ENCODE peak calls at places on chromosome 14, in four cellular contexts. Y is IMR-90, K is GM12865, S is AG04449. Z is an unnamed sample.
A peak's percentile ranks its signal among the peaks of the same experiment; 100 is the strongest.

GRCh38 chr14:75283884-75284563 is 5.4 kb downstream of the FOS start:
- DNase-seq in Y (peak; percentile 51), K (no peak), S (no peak), Z (no peak)

GRCh38 chr14:59427653-59428578 is 37.3 kb downstream of the GPR135 start:
- DNase-seq in Y (no peak), K (no peak), S (no peak), Z (no peak)

GRCh38 chr14:93997933-93998870 is 1.1 kb downstream of the CCDC197 start:
- DNase-seq in Y (no peak), K (no peak), S (no peak), Z (no peak)

GRCh38 chr14:62743569-62743968 is 301.7 kb downstream of the KCNH5 start:
- DNase-seq in Y (no peak), K (no peak), S (no peak), Z (no peak)

GRCh38 chr14:103014466-103015319 is 42.7 kb downstream of the CDC42BPB start:
- DNase-seq in Y (peak; percentile 33), K (peak; percentile 19), S (no peak), Z (no peak)

GRCh38 chr14:68548194-68549056 is 244.4 kb downstream of the ZFP36L1 start:
- DNase-seq in Y (peak; percentile 98), K (no peak), S (peak; percentile 95), Z (no peak)

GRCh38 chr14:94787655-94788054 is 17.7 kb upstream of the GSC start:
- DNase-seq in Y (no peak), K (no peak), S (no peak), Z (no peak)

GRCh38 chr14:78863143-78863542 is 693.0 kb downstream of the NRXN3 start:
- DNase-seq in Y (peak; percentile 43), K (peak; percentile 57), S (no peak), Z (peak; percentile 66)

GRCh38 chr14:103239751-103240150 is 94.3 kb upstream of the EIF5 start:
- DNase-seq in Y (no peak), K (no peak), S (no peak), Z (no peak)

GRCh38 chr14:69819607-69820006 is 22.6 kb upstream of the SLC10A1 start:
- DNase-seq in Y (no peak), K (no peak), S (no peak), Z (no peak)

GRCh38 chr14:68113328-68113930 is 293.9 kb downstream of the RAD51B start:
- DNase-seq in Y (no peak), K (no peak), S (no peak), Z (no peak)

GRCh38 chr14:22471545-22472121 is 117.4 kb downstream of the DAD1 start:
- DNase-seq in Y (peak; percentile 32), K (peak; percentile 84), S (no peak), Z (no peak)

GRCh38 chr14:68715032-68715924 is 77.6 kb downstream of the ZFP36L1 start:
- DNase-seq in Y (peak; percentile 58), K (no peak), S (peak; percentile 56), Z (peak; percentile 17)

GRCh38 chr14:32457213-32457920 is 128.3 kb downstream of the AKAP6 start:
- DNase-seq in Y (peak; percentile 84), K (no peak), S (peak; percentile 85), Z (no peak)

GRCh38 chr14:98608071-98609060 is 663.6 kb downstream of the BCL11B start:
- DNase-seq in Y (no peak), K (peak; percentile 2), S (no peak), Z (no peak)

GRCh38 chr14:105710119-105711057 is 184.0 kb downstream of the TMEM121 start:
- DNase-seq in Y (no peak), K (no peak), S (no peak), Z (no peak)

GRCh38 chr14:49768301-49769121 is 558 bp downstream of the KLHDC2 start:
- DNase-seq in Y (peak; percentile 66), K (peak; percentile 71), S (no peak), Z (peak; percentile 41)

GRCh38 chr14:21020977-21021545 is 3.8 kb downstream of the NDRG2 start:
- DNase-seq in Y (no peak), K (no peak), S (no peak), Z (no peak)

GRCh38 chr14:39731912-39732311 is 299.7 kb upstream of the FBXO33 start:
- DNase-seq in Y (no peak), K (peak; percentile 27), S (no peak), Z (peak; percentile 37)

GRCh38 chr14:99946652-99947489 is 118.4 kb upstream of the EVL start:
- DNase-seq in Y (no peak), K (peak; percentile 68), S (no peak), Z (no peak)

GRCh38 chr14:59925797-59926196 is 5.9 kb downstream of the LRRC9 start:
- DNase-seq in Y (no peak), K (no peak), S (no peak), Z (no peak)

GRCh38 chr14:20631821-20632389 is 9.6 kb downstream of the OR6S1 start:
- DNase-seq in Y (peak; percentile 56), K (peak; percentile 47), S (no peak), Z (no peak)

GRCh38 chr14:87139299-87139698 is 853.7 kb downstream of the GALC start:
- DNase-seq in Y (peak; percentile 46), K (no peak), S (no peak), Z (no peak)

GRCh38 chr14:86597279-86597678 is 1067.3 kb downstream of the FLRT2 start:
- DNase-seq in Y (no peak), K (no peak), S (no peak), Z (no peak)

GRCh38 chr14:20409226-20409625 is 4.1 kb downstream of the TEP1 start:
- DNase-seq in Y (peak; percentile 73), K (no peak), S (no peak), Z (no peak)

GRCh38 chr14:106737025-106737424 is 1210.6 kb downstream of the TMEM121 start:
- DNase-seq in Y (no peak), K (no peak), S (no peak), Z (no peak)

GRCh38 chr14:90336985-90337384 is 5.2 kb upstream of the NRDE2 start:
- DNase-seq in Y (no peak), K (no peak), S (no peak), Z (no peak)

GRCh38 chr14:105148604-105149145 is 19.9 kb downstream of the JAG2 start:
- DNase-seq in Y (no peak), K (no peak), S (no peak), Z (no peak)

GRCh38 chr14:74531467-74531866 is 37.9 kb downstream of the ISCA2 start:
- DNase-seq in Y (peak; percentile 22), K (peak; percentile 6), S (no peak), Z (no peak)

GRCh38 chr14:79992799-79993198 is 218.5 kb downstream of the DIO2 start:
- DNase-seq in Y (no peak), K (no peak), S (no peak), Z (no peak)

GRCh38 chr14:97319691-97320090 is 522.5 kb downstream of the VRK1 start:
- DNase-seq in Y (no peak), K (no peak), S (no peak), Z (no peak)

GRCh38 chr14:22339277-22339676 is 249.7 kb downstream of the DAD1 start:
- DNase-seq in Y (peak; percentile 83), K (no peak), S (no peak), Z (no peak)

GRCh38 chr14:32397871-32398640 is 69.0 kb downstream of the AKAP6 start:
- DNase-seq in Y (peak; percentile 44), K (no peak), S (peak; percentile 64), Z (no peak)

DNA sequence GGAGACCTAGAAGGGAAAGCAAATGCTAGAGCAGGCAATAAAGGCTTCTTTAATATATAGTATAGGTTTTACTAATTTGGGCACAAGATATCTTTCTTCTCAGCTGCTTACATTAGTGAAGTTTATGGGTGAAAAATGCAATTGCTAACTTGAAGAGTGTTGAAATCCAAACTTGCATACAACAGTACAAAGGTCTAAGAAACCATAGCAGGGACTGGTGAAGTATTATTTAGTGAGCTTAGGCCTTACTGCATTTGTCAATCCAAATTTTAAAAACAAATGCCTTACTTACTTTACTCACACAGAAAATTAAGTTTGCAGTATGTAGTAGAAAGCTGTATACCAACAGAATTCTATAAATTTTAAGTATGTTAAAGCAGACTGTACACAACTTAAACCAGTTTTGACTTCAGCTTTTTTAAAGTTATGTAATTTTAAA is 1.4 kb upstream of the AP4S1 start:
- DNase-seq in Y (no peak), K (no peak), S (no peak), Z (no peak)
- H3K4me3 ChIP-seq in Y (peak overlapping the region; percentile 97), K (peak overlapping the region; percentile 90), S (peak overlapping the region; percentile 96), Z (no peak overlapping the region)

DNA sequence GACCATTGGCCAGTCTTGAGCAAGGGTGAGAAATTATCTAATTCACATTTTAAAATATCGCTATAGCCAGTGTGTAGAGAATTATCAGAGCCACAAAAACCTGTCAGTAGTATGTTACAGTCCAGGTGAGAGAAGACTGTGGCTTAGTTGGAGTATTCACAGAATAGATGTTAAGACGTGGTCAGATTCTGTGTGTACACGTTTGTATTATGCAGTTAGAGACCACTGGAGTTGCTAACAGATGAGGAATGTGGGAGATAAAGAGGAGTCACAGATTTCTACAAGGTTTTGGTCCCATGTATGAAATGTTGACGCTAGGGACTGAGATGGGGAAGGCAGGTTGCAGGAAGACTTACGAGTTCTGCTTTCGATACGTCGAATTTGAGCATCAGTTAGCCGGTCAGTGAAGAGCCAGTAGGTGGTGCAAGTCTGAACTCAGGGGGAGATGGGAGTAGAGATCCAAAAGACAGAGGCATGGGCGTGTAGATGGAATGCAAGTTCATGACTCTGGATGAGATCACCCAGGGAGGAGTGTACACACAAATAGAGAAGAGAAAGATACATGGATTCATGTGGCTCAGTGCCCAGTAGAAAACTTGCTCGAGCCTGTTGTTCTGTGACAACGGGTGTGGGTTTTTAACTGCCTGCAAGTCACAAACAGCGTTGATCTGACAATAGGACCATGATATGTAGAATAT is 114.8 kb upstream of the FLRT2 start:
- DNase-seq in Y (peak; percentile 93), K (no peak), S (peak; percentile 56), Z (no peak)
- H3K4me3 ChIP-seq in Y (no peak overlapping the region), K (no peak overlapping the region), S (no peak overlapping the region), Z (no peak overlapping the region)

GRCh38 chr14:77032483-77032853 is 4.0 kb upstream of the IRF2BPL start:
- DNase-seq in Y (no peak), K (no peak), S (no peak), Z (no peak)
- H3K4me3 ChIP-seq in Y (peak overlapping the region; percentile 7), K (peak overlapping the region; percentile 89), S (peak overlapping the region; percentile 37), Z (peak overlapping the region; percentile 79)

GRCh38 chr14:64542839-64543207 is 2.3 kb downstream of the HSPA2 start:
- DNase-seq in Y (no peak), K (no peak), S (no peak), Z (no peak)

GRCh38 chr14:64539186-64539552 is 1.4 kb upstream of the HSPA2 start:
- DNase-seq in Y (no peak), K (no peak), S (no peak), Z (no peak)

GRCh38 chr14:64540208-64541202 is at the start of gene HSPA2:
- DNase-seq in Y (peak; percentile 99), K (peak; percentile 99), S (peak; percentile 98), Z (peak; percentile 90)

GRCh38 chr14:64541971-64542838 is 1.7 kb downstream of the HSPA2 start:
- DNase-seq in Y (no peak), K (no peak), S (no peak), Z (no peak)

DNA sequence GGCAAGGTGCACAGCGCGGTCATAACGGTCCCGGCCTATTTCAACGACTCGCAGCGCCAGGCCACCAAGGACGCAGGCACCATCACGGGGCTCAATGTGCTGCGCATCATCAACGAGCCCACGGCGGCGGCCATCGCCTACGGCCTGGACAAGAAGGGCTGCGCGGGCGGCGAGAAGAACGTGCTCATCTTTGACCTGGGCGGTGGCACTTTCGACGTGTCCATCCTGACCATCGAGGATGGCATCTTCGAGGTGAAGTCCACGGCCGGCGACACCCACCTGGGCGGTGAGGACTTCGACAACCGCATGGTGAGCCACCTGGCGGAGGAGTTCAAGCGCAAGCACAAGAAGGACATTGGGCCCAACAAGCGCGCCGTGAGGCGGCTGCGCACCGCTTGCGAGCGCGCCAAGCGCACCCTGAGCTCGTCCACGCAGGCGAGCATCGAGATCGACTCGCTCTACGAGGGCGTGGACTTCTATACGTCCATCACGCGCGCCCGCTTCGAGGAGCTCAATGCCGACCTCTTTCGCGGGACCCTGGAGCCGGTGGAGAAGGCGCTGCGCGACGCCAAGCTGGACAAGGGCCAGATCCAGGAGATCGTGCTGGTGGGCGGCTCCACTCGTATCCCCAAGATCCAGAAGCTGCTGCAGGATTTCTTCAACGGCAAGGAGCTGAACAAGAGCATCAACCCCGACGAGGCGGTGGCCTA is 875 bp downstream of the HSPA2 start:
- DNase-seq in Y (no peak), K (peak; percentile 24), S (no peak), Z (no peak)
- H3K4me3 ChIP-seq in Y (peak overlapping the region; percentile 67), K (no peak overlapping the region), S (peak overlapping the region; percentile 85), Z (no peak overlapping the region)